ENCODE peak calls at places on chromosomes 16 and 17, in ten cellular contexts. K is CD4-positive, alpha-beta T cell; M is keratinocyte; H is H7; W is uterus; U is esophagus squamous epithelium; G is AG04450; L is fibroblast of lung; Z is mesenchymal stem cell; B is thyroid gland. N is an unnamed sample. For H3K27me3, the result is how much of the 10 kb centered on the place peaks cover.

GRCh38 chr16:75246504-75247205 is 4.8 kb downstream of the BCAR1 start:
- DNase-seq in K (no peak), M (no peak), H (no peak), W (no peak), U (no peak), G (no peak), L (peak), Z (peak), B (no peak), N (peak)

GRCh38 chr16:65306313-65306712 is 184.4 kb upstream of the CDH11 start:
- DNase-seq in K (no peak), M (no peak), H (no peak), W (no peak), U (no peak), G (no peak), L (no peak), Z (no peak), B (no peak), N (no peak)

GRCh38 chr17:36722121-36722902 is 120.9 kb downstream of the MRM1 start:
- DNase-seq in K (peak), M (no peak), H (peak), W (peak), U (no peak), G (no peak), L (peak), Z (peak), B (peak), N (peak)

GRCh38 chr16:70453117-70453890 is 1.1 kb upstream of the FCSK start:
- DNase-seq in K (no peak), M (no peak), H (no peak), W (no peak), U (no peak), G (no peak), L (no peak), Z (no peak), B (no peak), N (peak)

GRCh38 chr16:51153275-51153991 is 2.4 kb upstream of the SALL1 start:
- DNase-seq in K (no peak), M (no peak), H (peak), W (peak), U (no peak), G (no peak), L (peak), Z (peak), B (no peak), N (no peak)

GRCh38 chr17:81519284-81520020 is 6.9 kb upstream of the ACTG1 start:
- DNase-seq in K (peak), M (no peak), H (peak), W (peak), U (no peak), G (no peak), L (no peak), Z (no peak), B (peak), N (no peak)

GRCh38 chr16:55645986-55646385 is 9.8 kb upstream of the SLC6A2 start:
- DNase-seq in K (no peak), M (no peak), H (no peak), W (no peak), U (no peak), G (no peak), L (no peak), Z (no peak), B (no peak), N (no peak)

GRCh38 chr17:12545877-12546513 is 119.7 kb upstream of the MYOCD start:
- DNase-seq in K (no peak), M (peak), H (peak), W (no peak), U (no peak), G (no peak), L (peak), Z (peak), B (peak), N (no peak)

GRCh38 chr17:64358261-64358788 is 32.3 kb downstream of the PECAM1 start:
- DNase-seq in K (no peak), M (no peak), H (no peak), W (no peak), U (no peak), G (no peak), L (peak), Z (no peak), B (no peak), N (no peak)

GRCh38 chr17:34533811-34534527 is 45.4 kb upstream of the TMEM132E start:
- DNase-seq in K (no peak), M (no peak), H (no peak), W (no peak), U (no peak), G (no peak), L (peak), Z (no peak), B (no peak), N (no peak)

GRCh38 chr16:71350821-71351557 is 7.5 kb upstream of the CALB2 start:
- DNase-seq in K (no peak), M (no peak), H (no peak), W (no peak), U (no peak), G (no peak), L (no peak), Z (no peak), B (no peak), N (peak)

GRCh38 chr16:85480727-85481101 is 132.4 kb upstream of the GSE1 start:
- DNase-seq in K (no peak), M (no peak), H (no peak), W (no peak), U (no peak), G (no peak), L (no peak), Z (no peak), B (no peak), N (no peak)

GRCh38 chr17:43723697-43724359 is 34.8 kb downstream of the SOST start:
- DNase-seq in K (no peak), M (no peak), H (no peak), W (no peak), U (no peak), G (no peak), L (peak), Z (peak), B (peak), N (peak)

GRCh38 chr17:76498886-76499667 is 2.1 kb downstream of the RHBDF2 start:
- DNase-seq in K (no peak), M (no peak), H (no peak), W (no peak), U (no peak), G (no peak), L (no peak), Z (no peak), B (peak), N (peak)

GRCh38 chr17:4903051-4903818 is at the start of gene CHRNE:
- DNase-seq in K (peak), M (peak), H (peak), W (peak), U (no peak), G (peak), L (peak), Z (peak), B (peak), N (peak)

GRCh38 chr17:28416703-28417311 is 10.8 kb upstream of the SLC46A1 start:
- DNase-seq in K (peak), M (peak), H (peak), W (no peak), U (no peak), G (peak), L (peak), Z (peak), B (peak), N (peak)

GRCh38 chr17:4938069-4938491 is 1.8 kb downstream of the SLC25A11 start:
- DNase-seq in K (no peak), M (no peak), H (peak), W (no peak), U (no peak), G (no peak), L (no peak), Z (no peak), B (no peak), N (no peak)

GRCh38 chr16:3149630-3150345 is 15.0 kb downstream of the ZNF213 start:
- DNase-seq in K (no peak), M (no peak), H (peak), W (peak), U (no peak), G (no peak), L (peak), Z (peak), B (peak), N (peak)

GRCh38 chr16:81804134-81804610 is 25.1 kb downstream of the PLCG2 start:
- DNase-seq in K (no peak), M (no peak), H (no peak), W (no peak), U (no peak), G (no peak), L (no peak), Z (no peak), B (no peak), N (no peak)

GRCh38 chr17:266701-267656 is 85.5 kb upstream of the DOC2B start:
- DNase-seq in K (no peak), M (no peak), H (peak), W (peak), U (no peak), G (no peak), L (no peak), Z (no peak), B (no peak), N (peak)

GRCh38 chr17:37494971-37495370 is 5.3 kb downstream of the DUSP14 start:
- DNase-seq in K (no peak), M (no peak), H (peak), W (no peak), U (no peak), G (no peak), L (no peak), Z (no peak), B (no peak), N (no peak)

GRCh38 chr17:27929990-27930389 is 36.8 kb upstream of the LYRM9 start:
- DNase-seq in K (no peak), M (no peak), H (no peak), W (no peak), U (no peak), G (no peak), L (no peak), Z (no peak), B (no peak), N (peak)

GRCh38 chr16:19749571-19750080 is 31.6 kb downstream of the IQCK start:
- DNase-seq in K (no peak), M (no peak), H (no peak), W (no peak), U (no peak), G (no peak), L (no peak), Z (no peak), B (no peak), N (no peak)

GRCh38 chr17:798246-798645 is 16.1 kb downstream of the MRM3 start:
- DNase-seq in K (no peak), M (no peak), H (peak), W (no peak), U (no peak), G (no peak), L (no peak), Z (no peak), B (no peak), N (no peak)

GRCh38 chr16:70493863-70494770 is 29.2 kb downstream of the COG4 start:
- DNase-seq in K (no peak), M (no peak), H (no peak), W (no peak), U (no peak), G (no peak), L (no peak), Z (no peak), B (no peak), N (no peak)

GRCh38 chr17:47731396-47731795 is 1.6 kb upstream of the TBX21 start:
- DNase-seq in K (no peak), M (no peak), H (no peak), W (no peak), U (no peak), G (no peak), L (no peak), Z (no peak), B (no peak), N (peak)

GRCh38 chr16:49085689-49086088 is 195.9 kb downstream of the CBLN1 start:
- DNase-seq in K (no peak), M (no peak), H (no peak), W (peak), U (no peak), G (no peak), L (no peak), Z (no peak), B (peak), N (no peak)

GRCh38 chr17:79977711-79978544 is 57.7 kb downstream of the TBC1D16 start:
- DNase-seq in K (no peak), M (no peak), H (no peak), W (peak), U (no peak), G (no peak), L (no peak), Z (no peak), B (no peak), N (no peak)

GRCh38 chr16:74667215-74667765 is 613 bp upstream of the RFWD3 start:
- DNase-seq in K (peak), M (no peak), H (peak), W (no peak), U (no peak), G (no peak), L (peak), Z (peak), B (peak), N (peak)

GRCh38 chr17:29389994-29390855 is at the start of gene TAOK1:
- DNase-seq in K (peak), M (peak), H (peak), W (peak), U (peak), G (peak), L (peak), Z (peak), B (peak), N (peak)

GRCh38 chr17:2396568-2397246 is 4.2 kb downstream of the MNT start:
- DNase-seq in K (peak), M (no peak), H (peak), W (peak), U (peak), G (peak), L (peak), Z (peak), B (peak), N (peak)

GRCh38 chr17:76840884-76841775 is 27.1 kb upstream of the MGAT5B start:
- DNase-seq in K (no peak), M (no peak), H (peak), W (no peak), U (no peak), G (no peak), L (no peak), Z (no peak), B (no peak), N (peak)

GRCh38 chr17:74098378-74099024 is 105.0 kb upstream of the RPL38 start:
- DNase-seq in K (no peak), M (no peak), H (no peak), W (no peak), U (no peak), G (no peak), L (no peak), Z (no peak), B (no peak), N (no peak)
- H3K27me3 ChIP-seq in K (under half), M (under half), H (under half), W (under half), U (under half), G (under half), L (under half), Z (under half), B (under half), N (under half)

GRCh38 chr16:67481561-67482259 is 753 bp upstream of the ATP6V0D1 start:
- DNase-seq in K (peak), M (no peak), H (peak), W (peak), U (no peak), G (no peak), L (peak), Z (no peak), B (peak), N (peak)
- H3K27me3 ChIP-seq in K (under half), M (under half), H (under half), W (under half), U (under half), G (under half), L (under half), Z (under half), B (under half), N (under half)

DNA sequence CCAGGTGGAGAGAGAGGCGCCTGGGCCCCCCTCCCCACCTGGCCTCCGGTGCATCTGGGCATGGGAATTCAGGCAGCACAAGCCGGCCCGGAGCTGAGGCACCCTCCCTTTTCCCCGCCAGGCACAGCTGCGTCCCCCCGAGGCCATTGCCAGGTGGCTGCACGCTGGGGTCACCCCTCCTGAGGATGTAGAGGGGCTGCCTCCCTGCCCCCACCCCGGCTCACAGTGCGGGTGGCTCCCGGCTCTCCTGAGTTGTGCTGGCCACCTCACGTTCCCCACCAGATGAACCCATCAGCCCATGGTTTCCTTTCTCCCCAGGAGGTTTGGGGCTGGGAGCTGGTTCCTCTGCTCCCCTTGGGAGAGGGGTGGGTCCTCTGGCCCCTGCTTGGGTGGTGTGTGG is 12.6 kb downstream of the CACNA1H start:
- DNase-seq in K (no peak), M (no peak), H (peak), W (no peak), U (no peak), G (no peak), L (no peak), Z (no peak), B (no peak), N (no peak)
- H3K27me3 ChIP-seq in K (under half), M (under half), H (under half), W (under half), U (under half), G (under half), L (under half), Z (under half), B (under half), N (under half)

GRCh38 chr17:72123496-72123963 is 2.7 kb downstream of the SOX9 start:
- DNase-seq in K (no peak), M (no peak), H (peak), W (no peak), U (no peak), G (no peak), L (no peak), Z (no peak), B (no peak), N (no peak)
- H3K27me3 ChIP-seq in K (half or more), M (under half), H (half or more), W (under half), U (under half), G (under half), L (under half), Z (under half), B (under half), N (under half)

GRCh38 chr16:83473926-83474660 is 333.7 kb upstream of the HSBP1 start:
- DNase-seq in K (no peak), M (no peak), H (no peak), W (no peak), U (no peak), G (no peak), L (no peak), Z (no peak), B (no peak), N (no peak)
- H3K27me3 ChIP-seq in K (under half), M (under half), H (under half), W (under half), U (under half), G (under half), L (under half), Z (under half), B (under half), N (under half)

GRCh38 chr17:38558751-38559024 is 47.1 kb downstream of the SRCIN1 start:
- DNase-seq in K (no peak), M (no peak), H (no peak), W (peak), U (no peak), G (no peak), L (no peak), Z (no peak), B (no peak), N (no peak)
- H3K27me3 ChIP-seq in K (under half), M (under half), H (half or more), W (under half), U (under half), G (half or more), L (half or more), Z (half or more), B (under half), N (half or more)

GRCh38 chr17:7141824-7142223 is 27.2 kb upstream of the ASGR2 start:
- DNase-seq in K (no peak), M (no peak), H (no peak), W (no peak), U (no peak), G (no peak), L (no peak), Z (no peak), B (peak), N (no peak)

GRCh38 chr17:7147772-7148171 is 31.4 kb downstream of the ASGR1 start:
- DNase-seq in K (no peak), M (no peak), H (no peak), W (no peak), U (no peak), G (no peak), L (no peak), Z (no peak), B (no peak), N (no peak)

GRCh38 chr17:7139400-7139799 is 24.8 kb upstream of the ASGR2 start:
- DNase-seq in K (no peak), M (no peak), H (no peak), W (no peak), U (no peak), G (no peak), L (no peak), Z (no peak), B (no peak), N (peak)

GRCh38 chr17:7146115-7146514 is 31.5 kb upstream of the ASGR2 start:
- DNase-seq in K (no peak), M (no peak), H (peak), W (no peak), U (no peak), G (no peak), L (no peak), Z (no peak), B (no peak), N (no peak)

GRCh38 chr17:7144203-7144602 is 29.6 kb upstream of the ASGR2 start:
- DNase-seq in K (no peak), M (no peak), H (no peak), W (no peak), U (no peak), G (no peak), L (no peak), Z (no peak), B (no peak), N (no peak)
- H3K27me3 ChIP-seq in K (under half), M (under half), H (under half), W (under half), U (under half), G (under half), L (under half), Z (under half), B (under half), N (under half)

DNA sequence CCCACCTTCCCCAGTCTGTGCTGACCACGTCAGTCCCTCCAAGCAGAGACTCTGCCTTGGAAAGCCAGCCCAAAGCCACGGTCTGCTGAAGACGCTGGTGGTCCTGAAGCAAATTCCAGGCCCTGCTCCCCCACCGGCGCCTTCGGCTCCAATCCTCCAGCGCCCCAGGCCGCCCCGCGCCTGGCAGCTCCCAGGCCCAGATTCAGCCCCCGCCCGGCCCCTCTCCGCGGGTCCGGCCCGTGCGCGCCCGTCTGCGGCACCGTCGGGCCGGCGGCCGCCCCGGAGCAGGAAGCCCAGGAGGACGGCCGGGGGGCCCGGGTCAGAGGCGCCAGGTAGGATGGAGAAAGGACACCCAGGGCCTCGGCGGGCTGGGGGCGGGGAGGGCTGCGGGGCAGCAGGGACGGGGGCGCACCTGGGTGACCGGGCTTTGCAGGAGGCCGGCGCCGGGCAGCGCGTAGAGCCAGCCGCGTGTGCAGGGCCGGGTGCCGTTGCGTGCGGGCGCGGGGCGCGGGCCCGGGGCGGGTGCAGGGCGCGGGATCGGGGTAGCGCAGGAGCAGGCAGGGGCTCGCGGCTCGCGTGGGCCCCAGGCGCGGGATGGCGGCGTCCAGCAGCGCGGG is 621 bp upstream of the SLC22A31 start:
- DNase-seq in K (no peak), M (no peak), H (peak), W (no peak), U (no peak), G (no peak), L (no peak), Z (no peak), B (no peak), N (peak)
- H3K27me3 ChIP-seq in K (under half), M (under half), H (under half), W (under half), U (under half), G (half or more), L (under half), Z (under half), B (under half), N (under half)